ENCODE peak calls at places on chromosome 19, in seven cellular contexts. R is fibroblast of pulmonary artery, V is BE2C, B is cardiac fibroblast, G is GM06990, P is OCI-LY7, O is tibial nerve. E is an unnamed sample.

GRCh38 chr19:37778613-37779138 is 710 bp downstream of the ZNF573 start:
- DNase-seq in R (peak; percentile 39), V (no peak), B (peak; percentile 25), G (no peak), P (peak; percentile 24), O (no peak), E (peak; percentile 28)

GRCh38 chr19:644363-644762 is 4.7 kb downstream of the FGF22 start:
- DNase-seq in R (no peak), V (no peak), B (no peak), G (no peak), P (no peak), O (no peak), E (no peak)

GRCh38 chr19:34256835-34257558 is 2.6 kb downstream of the GARRE1 start:
- DNase-seq in R (no peak), V (no peak), B (no peak), G (no peak), P (no peak), O (no peak), E (no peak)

GRCh38 chr19:4707322-4707721 is 16.3 kb downstream of the DPP9 start:
- DNase-seq in R (no peak), V (no peak), B (no peak), G (no peak), P (no peak), O (no peak), E (no peak)

GRCh38 chr19:29478578-29479565 is 46.9 kb upstream of the VSTM2B start:
- DNase-seq in R (no peak), V (peak; percentile 35), B (no peak), G (no peak), P (peak; percentile 21), O (no peak), E (no peak)

GRCh38 chr19:48552406-48553322 is 692 bp downstream of the SULT2B1 start:
- DNase-seq in R (no peak), V (no peak), B (no peak), G (no peak), P (no peak), O (no peak), E (no peak)

GRCh38 chr19:48085077-48085476 is 25.5 kb downstream of the PLA2G4C start:
- DNase-seq in R (no peak), V (no peak), B (no peak), G (no peak), P (no peak), O (no peak), E (no peak)

GRCh38 chr19:47022541-47023447 is 3.2 kb downstream of the NPAS1 start:
- DNase-seq in R (no peak), V (no peak), B (no peak), G (no peak), P (no peak), O (no peak), E (no peak)

GRCh38 chr19:4284176-4284958 is 5.3 kb downstream of the SHD start:
- DNase-seq in R (no peak), V (peak; percentile 81), B (no peak), G (no peak), P (peak; percentile 64), O (no peak), E (peak; percentile 19)

GRCh38 chr19:1412995-1413889 is 5.9 kb downstream of the DAZAP1 start:
- DNase-seq in R (no peak), V (no peak), B (no peak), G (no peak), P (no peak), O (no peak), E (no peak)

GRCh38 chr19:39524495-39524894 is 8.2 kb downstream of the EID2B start:
- DNase-seq in R (no peak), V (no peak), B (no peak), G (peak; percentile 25), P (no peak), O (no peak), E (no peak)

GRCh38 chr19:32691952-32692726 is 518 bp downstream of the NUDT19 start:
- DNase-seq in R (peak; percentile 72), V (no peak), B (peak; percentile 75), G (peak; percentile 84), P (peak; percentile 41), O (peak; percentile 17), E (peak; percentile 82)

GRCh38 chr19:19866599-19867248 is 1.0 kb downstream of the ZNF253 start:
- DNase-seq in R (peak; percentile 6), V (peak; percentile 17), B (peak; percentile 23), G (peak; percentile 56), P (peak; percentile 84), O (no peak), E (peak; percentile 7)

GRCh38 chr19:3599776-3600183 is 6.9 kb downstream of the TBXA2R start:
- DNase-seq in R (no peak), V (no peak), B (no peak), G (no peak), P (no peak), O (no peak), E (no peak)

GRCh38 chr19:47650695-47651094 is 41.8 kb downstream of the BICRA start:
- DNase-seq in R (no peak), V (no peak), B (no peak), G (no peak), P (no peak), O (no peak), E (no peak)

GRCh38 chr19:45985321-45985720 is 9.9 kb upstream of the CCDC61 start:
- DNase-seq in R (no peak), V (no peak), B (no peak), G (no peak), P (no peak), O (no peak), E (no peak)

GRCh38 chr19:34556500-34556899 is 74.9 kb downstream of the WTIP start:
- DNase-seq in R (peak; percentile 19), V (peak; percentile 47), B (peak; percentile 83), G (no peak), P (peak; percentile 24), O (peak; percentile 12), E (peak; percentile 9)

GRCh38 chr19:2923510-2923909 is 21.3 kb downstream of the ZNF77 start:
- DNase-seq in R (peak; percentile 58), V (no peak), B (peak; percentile 25), G (no peak), P (no peak), O (no peak), E (peak; percentile 33)

GRCh38 chr19:44847144-44848035 is 1.3 kb downstream of the NECTIN2 start:
- DNase-seq in R (peak; percentile 50), V (peak; percentile 32), B (peak; percentile 27), G (no peak), P (no peak), O (peak; percentile 62), E (peak; percentile 69)

GRCh38 chr19:32241957-32242710 is 103.3 kb upstream of the ZNF507 start:
- DNase-seq in R (no peak), V (no peak), B (no peak), G (no peak), P (no peak), O (no peak), E (no peak)

GRCh38 chr19:52095172-52096014 is at the start of gene ZNF841:
- DNase-seq in R (peak; percentile 96), V (peak; percentile 99), B (peak; percentile 97), G (peak; percentile 86), P (no peak), O (peak; percentile 90), E (peak; percentile 98)

GRCh38 chr19:39321832-39322176 is 1.1 kb upstream of the LRFN1 start:
- DNase-seq in R (no peak), V (no peak), B (no peak), G (no peak), P (no peak), O (no peak), E (no peak)

GRCh38 chr19:35048911-35049411 is 7.4 kb downstream of the HPN start:
- DNase-seq in R (no peak), V (peak; percentile 56), B (no peak), G (no peak), P (no peak), O (no peak), E (no peak)

GRCh38 chr19:16249826-16250434 is 52.2 kb downstream of the AP1M1 start:
- DNase-seq in R (peak; percentile 28), V (no peak), B (peak; percentile 16), G (no peak), P (no peak), O (no peak), E (peak; percentile 18)

GRCh38 chr19:52542984-52543664 is 15.7 kb downstream of the ZNF808 start:
- DNase-seq in R (no peak), V (no peak), B (peak; percentile 21), G (peak; percentile 37), P (no peak), O (no peak), E (peak; percentile 10)

DNA sequence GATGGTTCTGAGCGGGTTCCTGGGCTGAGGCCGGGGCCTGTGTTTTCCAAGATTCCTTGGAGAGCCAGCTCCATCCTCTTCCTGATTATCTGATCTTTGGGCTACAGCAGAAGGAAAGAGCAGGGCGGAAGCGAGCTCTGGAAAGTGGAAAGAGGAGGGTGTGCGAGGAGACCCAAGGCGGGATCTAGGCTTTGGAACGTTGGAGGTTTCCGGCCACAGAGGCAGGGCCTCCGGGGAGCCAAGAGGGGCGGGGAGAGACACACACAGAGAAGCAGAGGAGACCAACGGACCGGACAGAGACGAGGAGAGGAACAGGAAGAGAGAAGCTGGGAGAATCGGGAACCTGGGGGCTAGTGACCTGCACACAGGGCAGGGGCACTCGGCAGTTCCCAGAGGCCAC is at the start of gene CLEC11A:
- DNase-seq in R (peak; percentile 81), V (no peak), B (peak; percentile 61), G (no peak), P (no peak), O (peak; percentile 49), E (peak; percentile 53)
- H3K4me3 ChIP-seq in R (peak within 1 kb of the TSS; percentile 55), V (peak within 1 kb of the TSS; percentile 71), B (peak within 1 kb of the TSS; percentile 61), G (no peak within 1 kb of the TSS), P (peak within 1 kb of the TSS; percentile 76), O (peak within 1 kb of the TSS; percentile 30), E (peak within 1 kb of the TSS; percentile 60)

DNA sequence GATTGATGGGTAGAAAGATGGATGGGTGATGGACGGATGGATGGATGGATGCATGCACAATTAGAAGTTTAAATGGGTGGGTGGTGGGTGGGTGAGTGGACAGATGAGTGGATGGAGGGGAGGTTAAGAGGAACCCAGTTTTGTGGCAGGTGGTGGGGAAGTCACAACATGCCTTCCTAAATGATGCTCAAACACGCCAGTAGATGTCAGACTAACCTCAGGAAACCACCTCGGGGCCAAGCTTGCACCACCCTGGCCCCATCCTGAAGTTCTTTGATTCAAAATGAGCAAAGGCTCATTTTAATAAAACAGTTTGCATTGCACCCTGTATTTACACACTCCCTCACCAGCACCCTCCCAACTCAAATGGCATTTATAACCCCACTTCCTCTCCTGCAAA is 91.3 kb upstream of the CACNA1A start:
- DNase-seq in R (peak; percentile 83), V (peak; percentile 50), B (peak; percentile 81), G (no peak), P (peak; percentile 74), O (peak; percentile 47), E (peak; percentile 85)
- TF ChIP-seq CTCF in R (peak; percentile 62), V (peak; percentile 67), B (peak; percentile 59), G (peak; percentile 52), P (peak; percentile 82), O (peak; percentile 60), E (peak; percentile 80)

DNA sequence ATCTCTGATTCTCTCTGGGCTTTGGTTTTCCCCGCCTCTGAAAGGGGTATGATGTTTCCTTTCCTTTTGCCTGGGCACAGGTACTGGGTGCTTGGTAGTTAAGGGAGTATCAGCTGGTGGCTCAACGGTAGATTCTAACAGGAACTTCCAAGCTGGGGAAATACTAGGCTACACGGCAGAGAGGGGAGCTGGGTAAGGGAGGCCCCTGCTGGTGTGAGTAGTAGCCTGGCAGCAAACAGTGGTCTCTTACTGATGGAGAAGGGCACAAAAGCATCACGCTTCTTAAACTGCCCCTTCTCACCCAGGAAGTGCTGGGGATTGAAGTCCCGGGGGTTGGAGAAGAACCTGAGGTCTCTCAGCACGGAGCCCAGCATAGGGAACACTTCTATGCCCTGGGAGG is 26.9 kb upstream of the CYP2A7 start:
- DNase-seq in R (no peak), V (no peak), B (peak; percentile 20), G (no peak), P (no peak), O (no peak), E (peak; percentile 69)
- H3K4me3 ChIP-seq in R (no peak overlapping the region), V (no peak overlapping the region), B (no peak overlapping the region), G (no peak overlapping the region), P (no peak overlapping the region), O (no peak overlapping the region), E (no peak overlapping the region)

GRCh38 chr19:7831452-7831851 is 1.4 kb downstream of the EVI5L start:
- DNase-seq in R (peak; percentile 44), V (no peak), B (peak; percentile 37), G (no peak), P (peak; percentile 47), O (no peak), E (peak; percentile 58)
- TF ChIP-seq CTCF in R (peak; percentile 40), V (peak; percentile 13), B (peak; percentile 38), G (peak; percentile 56), P (peak; percentile 69), O (peak; percentile 13), E (peak; percentile 60)

E was measured in choroid plexus epithelial cell.